ENCODE peak calls at places on chromosomes 4 and X, in eight cellular contexts. One of them, this sample, is unnamed. For H3K9me3, the result is how much of the 10 kb centered on the place peaks cover.

GRCh38 chr4:74159397-74159709 is 1.4 kb downstream of the MTHFD2L start:
- DNase-seq in fibroblast of lung: no peak
- DNase-seq in PC-3: no peak
- DNase-seq in upper lobe of left lung: no peak
- DNase-seq in left ventricle myocardium inferior: no peak
- DNase-seq in T-helper 17 cell: no peak
- DNase-seq in endodermal cell: no peak
- DNase-seq in astrocyte: no peak
- DNase-seq in this sample: no peak

GRCh38 chr4:83011779-83012630 is 1.4 kb upstream of the LIN54 start:
- DNase-seq in fibroblast of lung: no peak
- DNase-seq in PC-3: peak
- DNase-seq in upper lobe of left lung: peak
- DNase-seq in left ventricle myocardium inferior: peak
- DNase-seq in T-helper 17 cell: peak
- DNase-seq in endodermal cell: peak
- DNase-seq in astrocyte: no peak
- DNase-seq in this sample: no peak

GRCh38 chr4:8581094-8581861 is 1.1 kb downstream of the GPR78 start:
- DNase-seq in fibroblast of lung: no peak
- DNase-seq in PC-3: no peak
- DNase-seq in upper lobe of left lung: no peak
- DNase-seq in left ventricle myocardium inferior: no peak
- DNase-seq in T-helper 17 cell: no peak
- DNase-seq in endodermal cell: no peak
- DNase-seq in astrocyte: no peak
- DNase-seq in this sample: no peak

GRCh38 chr4:101349346-101350064 is 2.2 kb upstream of the PPP3CA start:
- DNase-seq in fibroblast of lung: peak
- DNase-seq in PC-3: peak
- DNase-seq in upper lobe of left lung: peak
- DNase-seq in left ventricle myocardium inferior: peak
- DNase-seq in T-helper 17 cell: no peak
- DNase-seq in endodermal cell: no peak
- DNase-seq in astrocyte: peak
- DNase-seq in this sample: no peak

GRCh38 chrX:13165747-13166146 is 121.3 kb upstream of the FAM9C start:
- DNase-seq in fibroblast of lung: no peak
- DNase-seq in PC-3: no peak
- DNase-seq in upper lobe of left lung: no peak
- DNase-seq in left ventricle myocardium inferior: no peak
- DNase-seq in T-helper 17 cell: no peak
- DNase-seq in endodermal cell: no peak
- DNase-seq in astrocyte: no peak
- DNase-seq in this sample: no peak

GRCh38 chr4:37988670-37989069 is 28.5 kb downstream of the PTTG2 start:
- DNase-seq in fibroblast of lung: peak
- DNase-seq in PC-3: peak
- DNase-seq in upper lobe of left lung: no peak
- DNase-seq in left ventricle myocardium inferior: no peak
- DNase-seq in T-helper 17 cell: no peak
- DNase-seq in endodermal cell: peak
- DNase-seq in astrocyte: peak
- DNase-seq in this sample: no peak

GRCh38 chrX:44908198-44908597 is 35.2 kb downstream of the KDM6A start:
- DNase-seq in fibroblast of lung: peak
- DNase-seq in PC-3: no peak
- DNase-seq in upper lobe of left lung: no peak
- DNase-seq in left ventricle myocardium inferior: no peak
- DNase-seq in T-helper 17 cell: no peak
- DNase-seq in endodermal cell: no peak
- DNase-seq in astrocyte: peak
- DNase-seq in this sample: no peak

GRCh38 chrX:141879616-141880015 is 24.1 kb upstream of the MAGEC1 start:
- DNase-seq in fibroblast of lung: no peak
- DNase-seq in PC-3: peak
- DNase-seq in upper lobe of left lung: no peak
- DNase-seq in left ventricle myocardium inferior: no peak
- DNase-seq in T-helper 17 cell: no peak
- DNase-seq in endodermal cell: peak
- DNase-seq in astrocyte: no peak
- DNase-seq in this sample: no peak

GRCh38 chrX:28205905-28206304 is 224.7 kb upstream of the DCAF8L1 start:
- DNase-seq in fibroblast of lung: no peak
- DNase-seq in PC-3: no peak
- DNase-seq in upper lobe of left lung: no peak
- DNase-seq in left ventricle myocardium inferior: no peak
- DNase-seq in T-helper 17 cell: no peak
- DNase-seq in endodermal cell: no peak
- DNase-seq in astrocyte: no peak
- DNase-seq in this sample: no peak

GRCh38 chr4:20305976-20306375 is 54.3 kb downstream of the SLIT2 start:
- DNase-seq in fibroblast of lung: no peak
- DNase-seq in PC-3: peak
- DNase-seq in upper lobe of left lung: no peak
- DNase-seq in left ventricle myocardium inferior: no peak
- DNase-seq in T-helper 17 cell: no peak
- DNase-seq in endodermal cell: no peak
- DNase-seq in astrocyte: no peak
- DNase-seq in this sample: no peak

GRCh38 chr4:10048931-10049655 is 27.8 kb upstream of the SLC2A9 start:
- DNase-seq in fibroblast of lung: no peak
- DNase-seq in PC-3: no peak
- DNase-seq in upper lobe of left lung: no peak
- DNase-seq in left ventricle myocardium inferior: no peak
- DNase-seq in T-helper 17 cell: no peak
- DNase-seq in endodermal cell: no peak
- DNase-seq in astrocyte: no peak
- DNase-seq in this sample: no peak

GRCh38 chr4:19239565-19239964 is 1012.1 kb upstream of the SLIT2 start:
- DNase-seq in fibroblast of lung: peak
- DNase-seq in PC-3: peak
- DNase-seq in upper lobe of left lung: no peak
- DNase-seq in left ventricle myocardium inferior: no peak
- DNase-seq in T-helper 17 cell: no peak
- DNase-seq in endodermal cell: no peak
- DNase-seq in astrocyte: peak
- DNase-seq in this sample: no peak

GRCh38 chrX:55524487-55524886 is 34.8 kb upstream of the USP51 start:
- DNase-seq in fibroblast of lung: no peak
- DNase-seq in PC-3: peak
- DNase-seq in upper lobe of left lung: no peak
- DNase-seq in left ventricle myocardium inferior: no peak
- DNase-seq in T-helper 17 cell: no peak
- DNase-seq in endodermal cell: no peak
- DNase-seq in astrocyte: no peak
- DNase-seq in this sample: no peak

GRCh38 chrX:45767021-45767491 is 566.4 kb upstream of the DIPK2B start:
- DNase-seq in fibroblast of lung: peak
- DNase-seq in PC-3: peak
- DNase-seq in upper lobe of left lung: no peak
- DNase-seq in left ventricle myocardium inferior: no peak
- DNase-seq in T-helper 17 cell: no peak
- DNase-seq in endodermal cell: no peak
- DNase-seq in astrocyte: peak
- DNase-seq in this sample: no peak

GRCh38 chr4:168884251-168885124 is 125.6 kb downstream of the CBR4 start:
- DNase-seq in fibroblast of lung: no peak
- DNase-seq in PC-3: no peak
- DNase-seq in upper lobe of left lung: no peak
- DNase-seq in left ventricle myocardium inferior: no peak
- DNase-seq in T-helper 17 cell: no peak
- DNase-seq in endodermal cell: no peak
- DNase-seq in astrocyte: no peak
- DNase-seq in this sample: no peak

GRCh38 chr4:152348670-152349069 is 187.2 kb downstream of the FBXW7 start:
- DNase-seq in fibroblast of lung: peak
- DNase-seq in PC-3: peak
- DNase-seq in upper lobe of left lung: no peak
- DNase-seq in left ventricle myocardium inferior: no peak
- DNase-seq in T-helper 17 cell: no peak
- DNase-seq in endodermal cell: no peak
- DNase-seq in astrocyte: no peak
- DNase-seq in this sample: peak

GRCh38 chr4:159024266-159024665 is 78.6 kb upstream of the RAPGEF2 start:
- DNase-seq in fibroblast of lung: no peak
- DNase-seq in PC-3: no peak
- DNase-seq in upper lobe of left lung: no peak
- DNase-seq in left ventricle myocardium inferior: no peak
- DNase-seq in T-helper 17 cell: no peak
- DNase-seq in endodermal cell: peak
- DNase-seq in astrocyte: no peak
- DNase-seq in this sample: no peak

GRCh38 chr4:36053931-36054330 is 190.4 kb downstream of the ARAP2 start:
- DNase-seq in fibroblast of lung: peak
- DNase-seq in PC-3: no peak
- DNase-seq in upper lobe of left lung: no peak
- DNase-seq in left ventricle myocardium inferior: no peak
- DNase-seq in T-helper 17 cell: no peak
- DNase-seq in endodermal cell: no peak
- DNase-seq in astrocyte: peak
- DNase-seq in this sample: no peak

GRCh38 chr4:656651-657337 is 17.3 kb downstream of the ATP5ME start:
- DNase-seq in fibroblast of lung: no peak
- DNase-seq in PC-3: no peak
- DNase-seq in upper lobe of left lung: no peak
- DNase-seq in left ventricle myocardium inferior: no peak
- DNase-seq in T-helper 17 cell: no peak
- DNase-seq in endodermal cell: peak
- DNase-seq in astrocyte: no peak
- DNase-seq in this sample: no peak

GRCh38 chr4:14478504-14478903 is 523.8 kb upstream of the CPEB2 start:
- DNase-seq in fibroblast of lung: no peak
- DNase-seq in PC-3: no peak
- DNase-seq in upper lobe of left lung: no peak
- DNase-seq in left ventricle myocardium inferior: no peak
- DNase-seq in T-helper 17 cell: no peak
- DNase-seq in endodermal cell: peak
- DNase-seq in astrocyte: no peak
- DNase-seq in this sample: no peak

DNA sequence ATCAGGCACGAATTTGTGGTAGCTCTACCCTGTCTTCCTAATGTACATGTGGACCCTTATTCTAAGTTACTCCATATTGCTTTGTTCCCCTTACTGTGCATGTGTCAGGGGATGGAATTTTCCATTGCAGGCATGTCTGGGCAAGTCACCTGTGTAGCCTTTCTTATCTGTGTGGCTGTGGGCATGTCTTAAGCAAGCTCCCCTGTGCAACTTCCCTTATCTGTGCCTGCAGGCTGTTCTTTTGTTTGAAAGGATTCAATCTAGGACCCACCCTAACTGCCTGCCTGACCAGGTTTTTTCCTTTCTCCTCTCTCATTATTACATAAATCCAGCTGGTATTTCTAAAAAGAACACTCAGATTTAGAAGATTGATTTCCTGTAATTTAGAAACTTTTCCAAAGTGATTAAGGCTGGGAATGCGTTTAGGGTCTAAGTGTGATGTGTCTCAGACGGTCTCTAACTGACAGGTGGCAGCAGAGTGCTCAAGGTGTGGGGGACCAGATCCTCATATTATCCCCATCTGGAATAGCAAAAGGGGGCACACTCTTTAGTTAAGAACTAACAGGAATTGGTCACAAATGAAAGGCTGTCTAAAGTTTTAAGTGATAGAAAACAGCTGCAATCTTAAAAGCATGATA is 198.9 kb upstream of the PPP1R2C start:
- DNase-seq in fibroblast of lung: peak
- DNase-seq in PC-3: no peak
- DNase-seq in upper lobe of left lung: no peak
- DNase-seq in left ventricle myocardium inferior: no peak
- DNase-seq in T-helper 17 cell: no peak
- DNase-seq in endodermal cell: no peak
- DNase-seq in astrocyte: peak
- DNase-seq in this sample: no peak
- H3K9me3 ChIP-seq in fibroblast of lung: under half
- H3K9me3 ChIP-seq in PC-3: under half
- H3K9me3 ChIP-seq in upper lobe of left lung: under half
- H3K9me3 ChIP-seq in left ventricle myocardium inferior: under half
- H3K9me3 ChIP-seq in T-helper 17 cell: under half
- H3K9me3 ChIP-seq in endodermal cell: half or more
- H3K9me3 ChIP-seq in astrocyte: under half
- H3K9me3 ChIP-seq in this sample: under half

GRCh38 chrX:48058621-48059295 is 12.7 kb downstream of the ZNF630 start:
- DNase-seq in fibroblast of lung: no peak
- DNase-seq in PC-3: no peak
- DNase-seq in upper lobe of left lung: no peak
- DNase-seq in left ventricle myocardium inferior: no peak
- DNase-seq in T-helper 17 cell: no peak
- DNase-seq in endodermal cell: no peak
- DNase-seq in astrocyte: no peak
- DNase-seq in this sample: no peak
- H3K9me3 ChIP-seq in fibroblast of lung: under half
- H3K9me3 ChIP-seq in PC-3: under half
- H3K9me3 ChIP-seq in upper lobe of left lung: under half
- H3K9me3 ChIP-seq in left ventricle myocardium inferior: under half
- H3K9me3 ChIP-seq in T-helper 17 cell: under half
- H3K9me3 ChIP-seq in endodermal cell: half or more
- H3K9me3 ChIP-seq in astrocyte: under half
- H3K9me3 ChIP-seq in this sample: under half

GRCh38 chr4:125265846-125266245 is 48.9 kb upstream of the FAT4 start:
- DNase-seq in fibroblast of lung: no peak
- DNase-seq in PC-3: no peak
- DNase-seq in upper lobe of left lung: no peak
- DNase-seq in left ventricle myocardium inferior: no peak
- DNase-seq in T-helper 17 cell: no peak
- DNase-seq in endodermal cell: peak
- DNase-seq in astrocyte: no peak
- DNase-seq in this sample: no peak
- H3K9me3 ChIP-seq in fibroblast of lung: under half
- H3K9me3 ChIP-seq in PC-3: under half
- H3K9me3 ChIP-seq in upper lobe of left lung: under half
- H3K9me3 ChIP-seq in left ventricle myocardium inferior: under half
- H3K9me3 ChIP-seq in T-helper 17 cell: under half
- H3K9me3 ChIP-seq in endodermal cell: under half
- H3K9me3 ChIP-seq in astrocyte: under half
- H3K9me3 ChIP-seq in this sample: under half

DNA sequence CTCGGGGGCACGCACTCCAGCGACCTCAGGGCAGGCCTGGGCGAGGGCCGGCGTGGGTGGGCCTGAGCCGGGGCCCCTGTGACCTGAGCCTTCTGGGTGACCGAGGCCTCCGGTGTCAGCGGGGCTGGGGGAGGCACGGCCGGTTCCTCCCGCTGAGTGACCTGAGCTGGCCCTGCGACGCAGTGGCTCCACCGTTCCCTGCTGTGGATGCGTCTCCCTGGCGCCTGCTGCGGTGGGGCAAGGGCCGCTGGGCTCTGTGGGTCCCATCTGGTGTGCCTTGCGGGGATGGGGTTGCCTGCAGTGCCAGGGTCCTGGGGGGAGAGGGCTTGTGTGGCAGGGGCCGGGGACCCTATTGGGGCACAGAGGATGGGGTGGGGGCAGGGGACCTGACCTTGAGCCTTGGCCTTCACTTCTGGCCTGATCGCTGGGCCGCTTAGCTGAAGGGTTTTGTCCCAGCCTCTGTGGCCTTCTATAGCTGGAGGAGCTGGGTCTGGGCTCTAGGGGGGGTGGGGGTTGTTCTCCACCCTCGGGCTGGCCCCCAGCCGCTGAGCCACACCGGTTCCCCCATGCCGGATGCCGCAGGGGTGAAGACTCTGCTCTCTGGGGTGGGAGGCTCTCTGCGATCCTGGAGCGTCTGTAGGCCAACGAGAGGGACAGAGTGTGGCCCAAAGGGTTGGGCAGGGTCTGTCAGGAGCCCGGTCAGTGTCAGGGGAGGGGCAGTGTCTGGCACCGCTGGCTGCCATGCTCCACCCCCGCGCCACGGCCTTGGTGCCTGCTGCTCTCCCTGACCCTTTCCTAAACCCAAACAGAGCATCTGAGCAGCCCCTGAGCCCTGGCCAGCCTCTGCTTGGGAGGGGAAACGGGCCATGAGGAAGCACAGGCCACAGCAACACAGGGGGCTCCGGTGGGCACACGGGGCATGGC is 2.3 kb downstream of the NAT8L start:
- DNase-seq in fibroblast of lung: no peak
- DNase-seq in PC-3: no peak
- DNase-seq in upper lobe of left lung: no peak
- DNase-seq in left ventricle myocardium inferior: no peak
- DNase-seq in T-helper 17 cell: no peak
- DNase-seq in endodermal cell: no peak
- DNase-seq in astrocyte: no peak
- DNase-seq in this sample: peak
- H3K9me3 ChIP-seq in fibroblast of lung: under half
- H3K9me3 ChIP-seq in PC-3: under half
- H3K9me3 ChIP-seq in upper lobe of left lung: under half
- H3K9me3 ChIP-seq in left ventricle myocardium inferior: under half
- H3K9me3 ChIP-seq in T-helper 17 cell: under half
- H3K9me3 ChIP-seq in endodermal cell: under half
- H3K9me3 ChIP-seq in astrocyte: under half
- H3K9me3 ChIP-seq in this sample: under half